ENCODE peak calls at places on chromosomes 2 and 18, in four cellular contexts. S, U, I and L are unnamed samples.

GRCh38 chr18:29711931-29712330 is 1330.6 kb downstream of the DSC3 start:
- DNase-seq in U (no peak), I (no peak), S (no peak), L (no peak)

GRCh38 chr2:7707723-7708122 is 790.5 kb downstream of the RNF144A start:
- DNase-seq in I (no peak), S (no peak), U (no peak), L (no peak)

GRCh38 chr18:45688834-45689233 is 35.1 kb upstream of the SLC14A1 start:
- DNase-seq in U (no peak), I (no peak), S (no peak), L (no peak)

GRCh38 chr2:28558918-28559317 is 63.1 kb downstream of the PLB1 start:
- DNase-seq in S (no peak), U (no peak), I (no peak), L (no peak)

GRCh38 chr2:209960676-209961630 is 41.5 kb upstream of the RPE start:
- DNase-seq in U (peak), S (peak), I (no peak), L (peak)

GRCh38 chr2:181038796-181039195 is 58.4 kb downstream of the UBE2E3 start:
- DNase-seq in S (no peak), I (no peak), U (no peak), L (no peak)

GRCh38 chr2:227473019-227473461 is 1.1 kb downstream of the AGFG1 start:
- DNase-seq in I (no peak), S (no peak), U (no peak), L (no peak)

GRCh38 chr2:37555457-37555856 is 116.0 kb downstream of the CDC42EP3 start:
- DNase-seq in S (no peak), U (no peak), I (no peak), L (no peak)

GRCh38 chr2:145123606-145124005 is 603.7 kb upstream of the ZEB2 start:
- DNase-seq in I (no peak), S (no peak), U (no peak), L (peak)

GRCh38 chr18:45374878-45375630 is 240.2 kb upstream of the SLC14A2 start:
- DNase-seq in U (no peak), S (no peak), I (no peak), L (no peak)

GRCh38 chr2:20633794-20634259 is 17.1 kb downstream of the HS1BP3 start:
- DNase-seq in S (no peak), I (no peak), U (no peak), L (no peak)

GRCh38 chr2:66573866-66574265 is 138.9 kb downstream of the MEIS1 start:
- DNase-seq in I (no peak), U (no peak), S (no peak), L (no peak)

GRCh38 chr2:152762202-152762601 is 43.8 kb downstream of the ARL6IP6 start:
- DNase-seq in I (no peak), U (no peak), S (no peak), L (no peak)

GRCh38 chr18:54205951-54206350 is 18.5 kb downstream of the MBD2 start:
- DNase-seq in U (no peak), I (no peak), S (no peak), L (no peak)
- TF ChIP-seq NFIC in U (no peak), I (no peak), S (no peak), L (no peak)

GRCh38 chr2:85134255-85135065 is 1.3 kb downstream of the TCF7L1 start:
- DNase-seq in I (no peak), S (peak), U (no peak), L (peak)
- TF ChIP-seq NFIC in I (no peak), S (no peak), U (no peak), L (no peak)

DNA sequence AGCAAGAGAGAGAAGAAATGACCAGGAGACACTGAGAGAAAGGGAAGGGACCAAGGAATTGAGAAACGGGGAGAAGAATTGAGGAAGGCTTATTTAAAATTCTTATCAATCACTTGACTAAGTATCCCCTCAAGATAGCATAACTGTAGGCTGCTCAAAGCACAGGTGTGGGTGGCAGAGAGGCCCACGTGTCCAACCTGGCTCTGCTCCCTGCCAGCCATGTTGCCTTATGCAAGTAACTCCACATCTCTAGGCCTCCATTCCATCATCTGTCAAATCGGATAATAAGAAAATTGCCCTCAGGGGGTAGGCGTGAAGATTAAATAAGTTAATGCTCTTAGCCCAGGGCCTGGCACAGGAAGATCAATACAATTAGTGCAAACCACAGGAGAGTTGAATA is 7.4 kb upstream of the NPAS2 start:
- DNase-seq in I (no peak), S (no peak), U (no peak), L (no peak)
- TF ChIP-seq NFIC in I (no peak), S (no peak), U (no peak), L (no peak)

GRCh38 chr2:216775043-216775453 is 79.7 kb upstream of the IGFBP5 start:
- DNase-seq in U (peak), S (peak), I (no peak), L (peak)
- TF ChIP-seq NFIC in U (no peak), S (peak), I (no peak), L (peak)

GRCh38 chr18:3604626-3605408 is 154.8 kb downstream of the TGIF1 start:
- DNase-seq in U (peak), I (peak), S (no peak), L (no peak)
- TF ChIP-seq NFIC in U (peak), I (peak), S (no peak), L (no peak)

DNA sequence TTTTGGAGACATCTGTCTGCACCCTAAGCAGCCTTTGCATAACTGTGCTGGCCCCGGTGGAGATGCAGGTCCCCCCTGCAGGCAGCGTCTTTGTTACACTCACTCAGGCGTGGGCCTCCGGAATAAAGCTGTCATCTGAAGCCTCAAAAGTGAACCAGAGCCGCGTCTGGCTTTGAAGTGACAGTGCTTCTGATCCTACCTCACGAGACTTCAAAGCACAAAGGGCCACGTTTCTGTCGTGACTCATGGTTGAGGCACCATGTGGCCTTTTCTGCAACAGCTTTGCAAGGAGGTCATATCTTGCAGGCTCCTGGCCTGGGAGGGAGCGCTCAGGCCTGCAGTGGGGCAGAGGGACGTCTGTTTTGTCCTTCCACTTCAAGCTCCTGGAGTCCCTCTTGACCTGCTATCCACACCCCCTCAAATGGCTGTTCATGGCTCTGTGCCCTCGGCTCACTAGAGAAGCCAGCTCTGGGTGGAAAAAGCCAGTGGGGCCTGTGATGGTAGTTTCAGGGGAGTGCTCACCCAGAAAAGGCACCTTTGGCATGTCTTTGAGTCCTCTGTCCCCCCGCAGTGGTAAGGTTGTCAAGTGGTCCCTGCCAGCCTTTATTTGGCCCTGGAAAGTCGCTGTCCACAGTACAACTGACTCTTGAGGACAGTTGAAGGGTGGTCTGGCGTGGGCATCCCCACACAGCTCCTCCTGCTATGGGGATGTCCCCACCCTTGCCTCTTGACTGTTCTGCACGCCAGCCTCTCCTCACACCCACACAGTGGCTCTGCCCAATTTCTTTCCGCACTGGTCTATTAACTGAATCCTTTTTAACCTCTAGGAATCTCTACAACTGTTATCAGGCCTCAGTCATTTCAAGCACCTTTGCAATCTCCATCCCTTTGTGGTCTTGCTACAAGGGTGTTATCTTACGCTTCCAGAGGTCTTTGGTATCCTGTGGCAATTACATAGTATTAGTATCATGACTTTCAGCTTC is 19.3 kb downstream of the GPR55 start:
- DNase-seq in I (no peak), S (peak), U (peak), L (no peak)
- TF ChIP-seq NFIC in I (peak), S (no peak), U (no peak), L (no peak)

GRCh38 chr2:237485844-237486243 is 1.2 kb upstream of the MLPH start:
- DNase-seq in I (no peak), U (no peak), S (no peak), L (no peak)

GRCh38 chr2:237485304-237485703 is 1.7 kb upstream of the MLPH start:
- DNase-seq in I (no peak), U (no peak), S (no peak), L (no peak)

GRCh38 chr2:237480988-237481387 is 6.1 kb upstream of the MLPH start:
- DNase-seq in I (no peak), S (no peak), U (no peak), L (no peak)

GRCh38 chr2:237482485-237482884 is 4.6 kb upstream of the MLPH start:
- DNase-seq in S (no peak), I (no peak), U (peak), L (peak)

DNA sequence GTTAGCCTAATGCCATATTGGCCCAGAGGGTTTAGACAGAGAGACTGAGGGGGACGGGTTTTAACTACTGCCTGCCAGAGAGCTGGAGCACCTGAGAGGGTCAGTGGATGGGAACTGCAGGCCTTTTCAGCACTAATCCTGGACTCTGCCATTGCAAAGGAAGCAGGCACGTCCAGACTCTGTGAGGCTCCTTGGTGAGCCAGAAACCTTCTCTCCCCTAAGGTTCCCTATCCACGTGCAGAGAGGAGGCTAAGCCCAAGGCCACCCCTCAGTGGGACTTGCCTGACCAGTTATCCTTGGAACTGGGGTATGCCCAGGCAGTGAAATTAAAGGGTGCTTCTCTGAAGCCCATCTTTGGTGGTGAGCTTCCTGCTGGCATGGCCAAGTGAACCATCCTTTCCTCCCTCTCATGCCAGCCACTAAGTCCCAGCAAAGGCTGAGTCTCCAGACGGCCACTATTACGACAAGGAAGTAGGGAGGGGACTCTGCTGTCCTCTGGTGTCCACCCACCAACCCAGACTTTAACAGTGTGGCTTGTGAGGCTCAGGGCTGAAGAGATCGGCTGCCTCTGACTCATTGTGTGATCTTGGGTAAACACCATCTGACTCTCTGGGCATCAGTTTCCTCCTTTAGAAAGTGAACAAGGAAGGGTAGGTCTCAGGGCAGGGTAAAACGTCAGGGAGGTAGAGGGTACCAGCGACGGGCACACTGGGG is 3.9 kb upstream of the MLPH start:
- DNase-seq in I (no peak), U (no peak), S (no peak), L (no peak)
- TF ChIP-seq NFIC in I (no peak), U (no peak), S (no peak), L (no peak)